ENCODE peak calls at places on chromosome 3, in nine cellular contexts. Q is cardiac muscle cell; W is right atrium auricular region; T is H9; I is Karpas-422; U is CD8-positive, alpha-beta memory T cell; E is tibial nerve; P is lower lobe of right lung; S is stomach. L is an unnamed sample.

GRCh38 chr3:96106701-96107100 is 707.7 kb upstream of the EPHA6 start:
- DNase-seq in Q (no peak), W (no peak), T (no peak), I (no peak), U (no peak), E (no peak), P (no peak), S (no peak), L (no peak)

GRCh38 chr3:141085331-141086047 is 34.3 kb downstream of the SPSB4 start:
- DNase-seq in Q (no peak), W (no peak), T (no peak), I (no peak), U (no peak), E (no peak), P (no peak), S (no peak), L (no peak)

GRCh38 chr3:27195059-27195458 is 174.1 kb downstream of the NEK10 start:
- DNase-seq in Q (no peak), W (no peak), T (no peak), I (no peak), U (no peak), E (no peak), P (no peak), S (no peak), L (no peak)

GRCh38 chr3:32487781-32488526 is 14.7 kb downstream of the CMTM6 start:
- DNase-seq in Q (no peak), W (no peak), T (no peak), I (no peak), U (no peak), E (no peak), P (no peak), S (no peak), L (no peak)

GRCh38 chr3:181709537-181710279 is 2.0 kb upstream of the SOX2 start:
- DNase-seq in Q (peak; percentile 88), W (no peak), T (peak; percentile 75), I (peak; percentile 85), U (peak; percentile 40), E (peak; percentile 64), P (peak; percentile 80), S (peak; percentile 85), L (peak; percentile 63)

GRCh38 chr3:31522152-31522551 is 10.6 kb upstream of the STT3B start:
- DNase-seq in Q (no peak), W (no peak), T (no peak), I (peak; percentile 79), U (no peak), E (no peak), P (no peak), S (no peak), L (no peak)

GRCh38 chr3:16040991-16041390 is 133.5 kb upstream of the GALNT15 start:
- DNase-seq in Q (no peak), W (no peak), T (no peak), I (no peak), U (no peak), E (no peak), P (no peak), S (no peak), L (no peak)

GRCh38 chr3:39879581-39879980 is 70.2 kb downstream of the MYRIP start:
- DNase-seq in Q (no peak), W (no peak), T (no peak), I (no peak), U (no peak), E (no peak), P (no peak), S (no peak), L (no peak)

GRCh38 chr3:48432411-48433371 is 2.8 kb upstream of the PLXNB1 start:
- DNase-seq in Q (no peak), W (no peak), T (peak; percentile 94), I (no peak), U (no peak), E (no peak), P (no peak), S (no peak), L (no peak)

GRCh38 chr3:171809513-171810277 is 588 bp downstream of the PLD1 start:
- DNase-seq in Q (peak; percentile 87), W (peak; percentile 89), T (peak; percentile 67), I (no peak), U (no peak), E (peak; percentile 74), P (peak; percentile 83), S (peak; percentile 68), L (peak; percentile 93)

GRCh38 chr3:188326111-188326510 is 172.2 kb downstream of the LPP start:
- DNase-seq in Q (no peak), W (no peak), T (no peak), I (no peak), U (no peak), E (no peak), P (no peak), S (no peak), L (no peak)
- H3K27ac ChIP-seq in Q (no peak overlapping the region), W (peak overlapping the region; percentile 61), T (no peak overlapping the region), I (no peak overlapping the region), U (no peak overlapping the region), E (no peak overlapping the region), P (no peak overlapping the region), S (no peak overlapping the region), L (no peak overlapping the region)

GRCh38 chr3:183180105-183180763 is 17.7 kb upstream of the LAMP3 start:
- DNase-seq in Q (peak; percentile 15), W (peak; percentile 46), T (no peak), I (no peak), U (no peak), E (no peak), P (no peak), S (no peak), L (no peak)

GRCh38 chr3:183181606-183182005 is 19.1 kb upstream of the LAMP3 start:
- DNase-seq in Q (no peak), W (no peak), T (no peak), I (no peak), U (no peak), E (no peak), P (no peak), S (no peak), L (no peak)

GRCh38 chr3:183180765-183181295 is 18.3 kb upstream of the LAMP3 start:
- DNase-seq in Q (no peak), W (peak; percentile 50), T (no peak), I (no peak), U (no peak), E (no peak), P (no peak), S (no peak), L (no peak)

GRCh38 chr3:183178512-183178832 is 15.9 kb upstream of the LAMP3 start:
- DNase-seq in Q (no peak), W (no peak), T (no peak), I (no peak), U (no peak), E (no peak), P (no peak), S (no peak), L (no peak)

GRCh38 chr3:183178833-183179549 is 16.5 kb upstream of the LAMP3 start:
- DNase-seq in Q (peak; percentile 64), W (peak; percentile 58), T (peak; percentile 72), I (peak; percentile 71), U (peak; percentile 23), E (no peak), P (peak; percentile 88), S (peak; percentile 31), L (peak; percentile 90)
- H3K27ac ChIP-seq in Q (no peak overlapping the region), W (no peak overlapping the region), T (no peak overlapping the region), I (no peak overlapping the region), U (no peak overlapping the region), E (peak overlapping the region; percentile 58), P (peak overlapping the region; percentile 58), S (no peak overlapping the region), L (peak overlapping the region; percentile 45)

GRCh38 chr3:69649713-69650419 is 89.4 kb upstream of the MITF start:
- DNase-seq in Q (no peak), W (no peak), T (no peak), I (no peak), U (no peak), E (no peak), P (no peak), S (no peak), L (no peak)

GRCh38 chr3:69646287-69647067 is 92.8 kb upstream of the MITF start:
- DNase-seq in Q (no peak), W (no peak), T (no peak), I (no peak), U (no peak), E (no peak), P (no peak), S (no peak), L (no peak)

GRCh38 chr3:69649120-69649519 is 90.1 kb upstream of the MITF start:
- DNase-seq in Q (no peak), W (no peak), T (no peak), I (no peak), U (no peak), E (no peak), P (no peak), S (no peak), L (no peak)

GRCh38 chr3:69647710-69648109 is 91.6 kb upstream of the MITF start:
- DNase-seq in Q (no peak), W (no peak), T (no peak), I (no peak), U (no peak), E (no peak), P (no peak), S (no peak), L (no peak)

GRCh38 chr3:69647081-69647480 is 92.2 kb upstream of the MITF start:
- DNase-seq in Q (no peak), W (no peak), T (no peak), I (no peak), U (no peak), E (no peak), P (no peak), S (no peak), L (no peak)
- H3K27ac ChIP-seq in Q (no peak overlapping the region), W (no peak overlapping the region), T (no peak overlapping the region), I (no peak overlapping the region), U (no peak overlapping the region), E (no peak overlapping the region), P (no peak overlapping the region), S (no peak overlapping the region), L (no peak overlapping the region)

GRCh38 chr3:107555359-107555758 is 32.6 kb downstream of the BBX start:
- DNase-seq in Q (no peak), W (no peak), T (no peak), I (no peak), U (no peak), E (no peak), P (no peak), S (no peak), L (no peak)

GRCh38 chr3:107557743-107558142 is 35.0 kb downstream of the BBX start:
- DNase-seq in Q (no peak), W (no peak), T (no peak), I (no peak), U (no peak), E (no peak), P (no peak), S (no peak), L (no peak)

GRCh38 chr3:107562979-107563531 is 40.3 kb downstream of the BBX start:
- DNase-seq in Q (no peak), W (no peak), T (no peak), I (no peak), U (no peak), E (no peak), P (no peak), S (no peak), L (no peak)

GRCh38 chr3:107561980-107562379 is 39.2 kb downstream of the BBX start:
- DNase-seq in Q (no peak), W (no peak), T (no peak), I (no peak), U (no peak), E (no peak), P (no peak), S (no peak), L (no peak)

DNA sequence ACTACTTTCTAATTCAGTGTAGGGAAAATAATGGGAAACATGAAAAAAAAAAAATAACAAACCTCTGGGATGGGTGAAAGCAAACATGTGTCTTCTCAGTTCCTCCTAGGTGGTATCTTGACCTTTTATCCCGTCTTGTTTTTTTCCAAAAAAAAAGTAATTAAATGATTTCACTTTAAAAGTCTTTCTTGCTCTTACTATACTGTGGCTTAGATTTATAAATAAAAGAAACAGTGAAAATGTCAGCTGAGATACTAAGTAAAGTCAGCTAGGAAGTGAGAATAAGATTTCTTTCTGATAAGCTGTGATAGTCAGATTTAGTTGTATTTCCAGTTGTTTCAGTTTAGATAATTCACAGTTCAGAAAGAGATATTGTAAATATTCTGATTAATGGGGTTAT is 37.4 kb downstream of the BBX start:
- DNase-seq in Q (no peak), W (no peak), T (no peak), I (no peak), U (no peak), E (no peak), P (no peak), S (no peak), L (no peak)
- H3K27ac ChIP-seq in Q (no peak overlapping the region), W (no peak overlapping the region), T (no peak overlapping the region), I (no peak overlapping the region), U (no peak overlapping the region), E (peak overlapping the region; percentile 29), P (no peak overlapping the region), S (no peak overlapping the region), L (no peak overlapping the region)